ENCODE peak calls at places on chromosomes 1 and 21, in four cellular contexts. One of them, this sample, is unnamed.

GRCh38 chr1:115647507-115647906 is 5.7 kb downstream of the VANGL1 start:
- DNase-seq in CD4-positive, alpha-beta T cell: no peak
- DNase-seq in cardiac muscle cell: no peak
- DNase-seq in testis: no peak
- DNase-seq in this sample: no peak

GRCh38 chr1:33972676-33973395 is 109.0 kb downstream of the HMGB4 start:
- DNase-seq in CD4-positive, alpha-beta T cell: no peak
- DNase-seq in cardiac muscle cell: no peak
- DNase-seq in testis: peak
- DNase-seq in this sample: peak

GRCh38 chr1:57380923-57381322 is 42.9 kb downstream of the DAB1 start:
- DNase-seq in CD4-positive, alpha-beta T cell: no peak
- DNase-seq in cardiac muscle cell: no peak
- DNase-seq in testis: no peak
- DNase-seq in this sample: no peak

GRCh38 chr1:108016451-108016920 is 51.5 kb upstream of the VAV3 start:
- DNase-seq in CD4-positive, alpha-beta T cell: no peak
- DNase-seq in cardiac muscle cell: peak
- DNase-seq in testis: no peak
- DNase-seq in this sample: no peak

GRCh38 chr1:218616681-218617080 is 271.5 kb downstream of the TGFB2 start:
- DNase-seq in CD4-positive, alpha-beta T cell: no peak
- DNase-seq in cardiac muscle cell: no peak
- DNase-seq in testis: no peak
- DNase-seq in this sample: no peak

GRCh38 chr21:39189857-39190604 is 6.8 kb upstream of the PSMG1 start:
- DNase-seq in CD4-positive, alpha-beta T cell: no peak
- DNase-seq in cardiac muscle cell: no peak
- DNase-seq in testis: no peak
- DNase-seq in this sample: no peak

GRCh38 chr1:12456979-12457378 is 161.0 kb downstream of the DHRS3 start:
- DNase-seq in CD4-positive, alpha-beta T cell: no peak
- DNase-seq in cardiac muscle cell: no peak
- DNase-seq in testis: no peak
- DNase-seq in this sample: no peak

GRCh38 chr21:31335957-31336738 is 7.9 kb downstream of the TIAM1 start:
- DNase-seq in CD4-positive, alpha-beta T cell: no peak
- DNase-seq in cardiac muscle cell: no peak
- DNase-seq in testis: no peak
- DNase-seq in this sample: no peak

GRCh38 chr1:23791434-23792047 is 596 bp downstream of the LYPLA2 start:
- DNase-seq in CD4-positive, alpha-beta T cell: no peak
- DNase-seq in cardiac muscle cell: peak
- DNase-seq in testis: no peak
- DNase-seq in this sample: no peak

GRCh38 chr1:24742090-24742938 is 2.9 kb upstream of the CLIC4 start:
- DNase-seq in CD4-positive, alpha-beta T cell: no peak
- DNase-seq in cardiac muscle cell: no peak
- DNase-seq in testis: no peak
- DNase-seq in this sample: no peak

GRCh38 chr1:75730432-75730831 is 5.9 kb downstream of the ACADM start:
- DNase-seq in CD4-positive, alpha-beta T cell: no peak
- DNase-seq in cardiac muscle cell: no peak
- DNase-seq in testis: no peak
- DNase-seq in this sample: no peak

GRCh38 chr1:204408074-204408507 is 3.5 kb downstream of the PPP1R15B start:
- DNase-seq in CD4-positive, alpha-beta T cell: no peak
- DNase-seq in cardiac muscle cell: peak
- DNase-seq in testis: peak
- DNase-seq in this sample: no peak

GRCh38 chr21:29342394-29342957 is 43.8 kb downstream of the BACH1 start:
- DNase-seq in CD4-positive, alpha-beta T cell: no peak
- DNase-seq in cardiac muscle cell: no peak
- DNase-seq in testis: no peak
- DNase-seq in this sample: peak

GRCh38 chr1:109214695-109215623 is 1.2 kb downstream of the SARS1 start:
- DNase-seq in CD4-positive, alpha-beta T cell: no peak
- DNase-seq in cardiac muscle cell: peak
- DNase-seq in testis: peak
- DNase-seq in this sample: peak

GRCh38 chr1:64246294-64246917 is 43.0 kb downstream of the UBE2U start:
- DNase-seq in CD4-positive, alpha-beta T cell: no peak
- DNase-seq in cardiac muscle cell: peak
- DNase-seq in testis: no peak
- DNase-seq in this sample: no peak

GRCh38 chr1:55555971-55556370 is 340.8 kb upstream of the USP24 start:
- DNase-seq in CD4-positive, alpha-beta T cell: no peak
- DNase-seq in cardiac muscle cell: peak
- DNase-seq in testis: no peak
- DNase-seq in this sample: no peak

GRCh38 chr21:33026878-33027400 is 1.2 kb downstream of the OLIG2 start:
- DNase-seq in CD4-positive, alpha-beta T cell: no peak
- DNase-seq in cardiac muscle cell: no peak
- DNase-seq in testis: no peak
- DNase-seq in this sample: no peak

GRCh38 chr1:63523738-63524137 is 413 bp downstream of the EFCAB7 start:
- DNase-seq in CD4-positive, alpha-beta T cell: no peak
- DNase-seq in cardiac muscle cell: peak
- DNase-seq in testis: peak
- DNase-seq in this sample: no peak

GRCh38 chr1:160127865-160128523 is 12.4 kb downstream of the ATP1A2 start:
- DNase-seq in CD4-positive, alpha-beta T cell: no peak
- DNase-seq in cardiac muscle cell: no peak
- DNase-seq in testis: no peak
- DNase-seq in this sample: no peak

GRCh38 chr1:20280399-20280798 is 10.3 kb upstream of the VWA5B1 start:
- DNase-seq in CD4-positive, alpha-beta T cell: no peak
- DNase-seq in cardiac muscle cell: no peak
- DNase-seq in testis: no peak
- DNase-seq in this sample: no peak

GRCh38 chr1:5751833-5752714 is 240.2 kb downstream of the NPHP4 start:
- DNase-seq in CD4-positive, alpha-beta T cell: no peak
- DNase-seq in cardiac muscle cell: peak
- DNase-seq in testis: no peak
- DNase-seq in this sample: peak

GRCh38 chr1:32765561-32766327 is 51.4 kb downstream of the YARS1 start:
- DNase-seq in CD4-positive, alpha-beta T cell: no peak
- DNase-seq in cardiac muscle cell: no peak
- DNase-seq in testis: no peak
- DNase-seq in this sample: no peak

GRCh38 chr1:196877964-196878363 is 9.9 kb upstream of the CFHR4 start:
- DNase-seq in CD4-positive, alpha-beta T cell: no peak
- DNase-seq in cardiac muscle cell: peak
- DNase-seq in testis: peak
- DNase-seq in this sample: no peak

GRCh38 chr21:42684109-42684916 is 30.9 kb downstream of the PDE9A start:
- DNase-seq in CD4-positive, alpha-beta T cell: peak
- DNase-seq in cardiac muscle cell: no peak
- DNase-seq in testis: no peak
- DNase-seq in this sample: peak

GRCh38 chr1:22685675-22686074 is 25.0 kb upstream of the EPHB2 start:
- DNase-seq in CD4-positive, alpha-beta T cell: no peak
- DNase-seq in cardiac muscle cell: peak
- DNase-seq in testis: peak
- DNase-seq in this sample: no peak

GRCh38 chr1:45884700-45885099 is 81.3 kb downstream of the MAST2 start:
- DNase-seq in CD4-positive, alpha-beta T cell: no peak
- DNase-seq in cardiac muscle cell: no peak
- DNase-seq in testis: no peak
- DNase-seq in this sample: no peak

GRCh38 chr21:45357436-45358260 is 47.3 kb upstream of the COL18A1 start:
- DNase-seq in CD4-positive, alpha-beta T cell: no peak
- DNase-seq in cardiac muscle cell: no peak
- DNase-seq in testis: peak
- DNase-seq in this sample: peak
- TF ChIP-seq CTCF in CD4-positive, alpha-beta T cell: no peak
- TF ChIP-seq CTCF in cardiac muscle cell: peak
- TF ChIP-seq CTCF in testis: no peak
- TF ChIP-seq CTCF in this sample: peak

GRCh38 chr1:151837197-151837596 is 2.4 kb downstream of the C2CD4D start:
- DNase-seq in CD4-positive, alpha-beta T cell: no peak
- DNase-seq in cardiac muscle cell: no peak
- DNase-seq in testis: no peak
- DNase-seq in this sample: no peak
- H3K27ac ChIP-seq in CD4-positive, alpha-beta T cell: no peak
- H3K27ac ChIP-seq in cardiac muscle cell: no peak
- H3K27ac ChIP-seq in testis: no peak
- H3K27ac ChIP-seq in this sample: no peak

DNA sequence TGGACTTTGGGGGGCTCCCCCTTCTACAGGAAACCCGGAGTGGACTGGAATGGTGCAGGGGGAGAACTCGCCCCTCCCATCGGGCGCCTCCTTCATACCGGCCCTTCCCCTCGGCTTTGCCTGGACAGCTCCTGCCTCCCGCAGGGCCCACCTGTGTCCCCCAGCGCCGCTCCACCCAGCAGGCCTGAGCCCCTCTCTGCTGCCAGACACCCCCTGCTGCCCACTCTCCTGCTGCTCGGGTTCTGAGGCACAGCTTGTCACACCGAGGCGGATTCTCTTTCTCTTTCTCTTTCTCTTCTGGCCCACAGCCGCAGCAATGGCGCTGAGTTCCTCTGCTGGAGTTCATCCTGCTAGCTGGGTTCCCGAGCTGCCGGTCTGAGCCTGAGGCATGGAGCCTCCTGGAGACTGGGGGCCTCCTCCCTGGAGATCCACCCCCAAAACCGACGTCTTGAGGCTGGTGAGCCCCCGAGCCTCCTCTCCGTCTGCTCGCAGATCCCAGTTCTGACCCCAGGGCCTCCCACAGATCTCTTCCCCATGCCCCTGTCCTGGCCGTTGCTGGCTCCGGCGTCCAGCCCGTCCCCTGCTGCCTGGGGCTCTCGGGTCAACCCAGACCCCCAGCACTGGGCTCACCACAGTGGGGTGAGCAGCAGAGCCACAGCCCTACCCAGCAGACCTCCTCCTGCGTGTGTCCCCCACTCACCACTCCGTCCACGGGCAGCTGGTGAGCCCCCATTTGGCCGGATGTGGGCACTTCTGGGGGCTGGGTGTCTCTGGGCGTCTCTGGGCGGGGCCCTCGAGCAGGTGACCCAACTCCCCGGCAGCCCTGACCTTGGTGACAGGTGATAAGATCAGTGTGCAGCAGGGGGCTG is at the start of gene TNFRSF14:
- DNase-seq in CD4-positive, alpha-beta T cell: peak
- DNase-seq in cardiac muscle cell: peak
- DNase-seq in testis: peak
- DNase-seq in this sample: peak
- TF ChIP-seq CTCF in CD4-positive, alpha-beta T cell: peak
- TF ChIP-seq CTCF in cardiac muscle cell: peak
- TF ChIP-seq CTCF in testis: no peak
- TF ChIP-seq CTCF in this sample: no peak

GRCh38 chr21:34803792-34804440 is 135.1 kb downstream of the CLIC6 start:
- DNase-seq in CD4-positive, alpha-beta T cell: no peak
- DNase-seq in cardiac muscle cell: no peak
- DNase-seq in testis: no peak
- DNase-seq in this sample: no peak

GRCh38 chr21:34799092-34799491 is 130.3 kb downstream of the CLIC6 start:
- DNase-seq in CD4-positive, alpha-beta T cell: no peak
- DNase-seq in cardiac muscle cell: no peak
- DNase-seq in testis: no peak
- DNase-seq in this sample: no peak

GRCh38 chr21:34802180-34802899 is 133.5 kb downstream of the CLIC6 start:
- DNase-seq in CD4-positive, alpha-beta T cell: no peak
- DNase-seq in cardiac muscle cell: no peak
- DNase-seq in testis: no peak
- DNase-seq in this sample: no peak

GRCh38 chr21:34800797-34801518 is 132.2 kb downstream of the CLIC6 start:
- DNase-seq in CD4-positive, alpha-beta T cell: no peak
- DNase-seq in cardiac muscle cell: no peak
- DNase-seq in testis: no peak
- DNase-seq in this sample: no peak

GRCh38 chr21:34801519-34802132 is 132.8 kb downstream of the CLIC6 start:
- DNase-seq in CD4-positive, alpha-beta T cell: no peak
- DNase-seq in cardiac muscle cell: no peak
- DNase-seq in testis: no peak
- DNase-seq in this sample: no peak
- H3K27ac ChIP-seq in CD4-positive, alpha-beta T cell: no peak
- H3K27ac ChIP-seq in cardiac muscle cell: no peak
- H3K27ac ChIP-seq in testis: no peak
- H3K27ac ChIP-seq in this sample: no peak